ENCODE peak calls at places on chromosomes 13 and 19, in four cellular contexts. F, C, L and P are unnamed samples.

GRCh38 chr19:372306-372890 is 27.8 kb upstream of the MIER2 start:
- DNase-seq in C (no peak), F (no peak), L (no peak), P (no peak)

GRCh38 chr19:11570039-11570462 is 7.4 kb downstream of the ACP5 start:
- DNase-seq in C (no peak), F (no peak), L (no peak), P (no peak)

GRCh38 chr19:50510700-50511068 is 307 bp downstream of the JOSD2 start:
- DNase-seq in L (no peak), F (no peak), C (peak), P (no peak)

GRCh38 chr19:47663435-47663910 is 49.7 kb upstream of the EHD2 start:
- DNase-seq in F (no peak), L (no peak), C (peak), P (peak)

GRCh38 chr13:99432637-99433542 is 68.4 kb upstream of the TM9SF2 start:
- DNase-seq in C (peak), F (peak), L (peak), P (peak)

GRCh38 chr13:98959299-98959698 is 18.6 kb downstream of the DOCK9 start:
- DNase-seq in L (no peak), F (no peak), C (no peak), P (no peak)

GRCh38 chr13:30142502-30143211 is 164.7 kb downstream of the KATNAL1 start:
- DNase-seq in L (no peak), F (peak), C (peak), P (peak)

GRCh38 chr13:60386250-60386649 is 10.8 kb upstream of the TDRD3 start:
- DNase-seq in C (no peak), L (no peak), F (no peak), P (no peak)

GRCh38 chr19:28519950-28520861 is 692.7 kb downstream of the UQCRFS1 start:
- DNase-seq in L (no peak), C (no peak), F (no peak), P (peak)

GRCh38 chr19:46838160-46838559 is 12.5 kb downstream of the AP2S1 start:
- DNase-seq in C (no peak), F (no peak), L (no peak), P (no peak)

GRCh38 chr19:30216453-30216852 is 155.7 kb upstream of the ZNF536 start:
- DNase-seq in L (no peak), C (no peak), F (no peak), P (no peak)

GRCh38 chr19:32343550-32344262 is 1.7 kb upstream of the ZNF507 start:
- DNase-seq in L (no peak), F (no peak), C (peak), P (peak)

GRCh38 chr19:30666301-30666803 is 294.2 kb downstream of the ZNF536 start:
- DNase-seq in F (no peak), L (peak), C (peak), P (no peak)

GRCh38 chr19:38059897-38060296 is 152.9 kb downstream of the SIPA1L3 start:
- DNase-seq in F (no peak), L (no peak), C (no peak), P (no peak)

GRCh38 chr19:47112166-47112663 is 1.4 kb downstream of the ZC3H4 start:
- DNase-seq in C (peak), L (peak), F (peak), P (peak)

GRCh38 chr13:110330491-110331001 is 23.5 kb downstream of the COL4A2 start:
- DNase-seq in L (no peak), C (no peak), F (no peak), P (no peak)

GRCh38 chr13:97256343-97256783 is 34.2 kb downstream of the MBNL2 start:
- DNase-seq in F (no peak), L (no peak), C (peak), P (peak)

GRCh38 chr13:40984670-40985366 is 34.3 kb downstream of the ELF1 start:
- DNase-seq in F (no peak), L (no peak), C (peak), P (peak)

GRCh38 chr13:23180711-23181110 is at the start of gene SGCG:
- DNase-seq in C (no peak), F (no peak), L (no peak), P (no peak)

GRCh38 chr19:51503891-51504290 is 2.3 kb upstream of the SIGLEC12 start:
- DNase-seq in C (no peak), L (no peak), F (no peak), P (no peak)

GRCh38 chr13:111549464-111549863 is 229.0 kb downstream of the TEX29 start:
- DNase-seq in C (no peak), L (no peak), F (no peak), P (no peak)

GRCh38 chr13:94557836-94558235 is 38.1 kb downstream of the TGDS start:
- DNase-seq in L (no peak), F (no peak), C (no peak), P (no peak)

GRCh38 chr13:50162001-50162400 is 146.8 kb downstream of the KCNRG start:
- DNase-seq in C (no peak), L (no peak), F (no peak), P (no peak)

GRCh38 chr13:48633695-48634094 is 20.0 kb upstream of the CYSLTR2 start:
- DNase-seq in C (no peak), L (no peak), F (no peak), P (no peak)